ENCODE peak calls at places on chromosomes 5 and 9, in six cellular contexts. T is Right ventricle myocardium superior; Q is stimulated activated CD4-positive, alpha-beta T cell treated with anti-CD3 and anti-CD28 coated beads, Interleukin-4, amount 100 ng/mL, for 1 hour; G is IMR-90; J is cardiac fibroblast; R is Ammon's horn. E is an unnamed sample.

GRCh38 chr5:28862860-28863196 is 1824.4 kb upstream of the CDH9 start:
- DNase-seq in T (no peak), Q (no peak), G (no peak), J (no peak), R (no peak), E (no peak)

GRCh38 chr9:90929616-90930015 is 128.0 kb downstream of the SYK start:
- DNase-seq in T (no peak), Q (no peak), G (no peak), J (no peak), R (no peak), E (no peak)

GRCh38 chr5:6766558-6767191 is 53.4 kb downstream of the TENT4A start:
- DNase-seq in T (peak; percentile 91), Q (peak; percentile 55), G (peak; percentile 44), J (peak; percentile 63), R (peak; percentile 79), E (peak; percentile 82)

GRCh38 chr5:131810510-131811249 is 13.9 kb upstream of the FNIP1 start:
- DNase-seq in T (no peak), Q (no peak), G (peak; percentile 41), J (peak; percentile 29), R (peak; percentile 17), E (no peak)

GRCh38 chr5:87829214-87829551 is 416.5 kb upstream of the CCNH start:
- DNase-seq in T (peak; percentile 67), Q (no peak), G (no peak), J (peak; percentile 59), R (no peak), E (no peak)

GRCh38 chr9:121510766-121511555 is 11.3 kb upstream of the GGTA1 start:
- DNase-seq in T (peak; percentile 59), Q (no peak), G (peak; percentile 29), J (peak; percentile 30), R (peak; percentile 52), E (no peak)

GRCh38 chr9:37243588-37244345 is 123.4 kb downstream of the ZCCHC7 start:
- DNase-seq in T (no peak), Q (no peak), G (no peak), J (no peak), R (no peak), E (no peak)

GRCh38 chr5:141354900-141355469 is at the start of gene PCDHGA4:
- DNase-seq in T (no peak), Q (no peak), G (peak; percentile 28), J (peak; percentile 50), R (no peak), E (no peak)

GRCh38 chr9:36118706-36119105 is 17.8 kb upstream of the GLIPR2 start:
- DNase-seq in T (no peak), Q (no peak), G (peak; percentile 33), J (no peak), R (no peak), E (no peak)

GRCh38 chr9:8888592-8888991 is 1089.0 kb upstream of the DMAC1 start:
- DNase-seq in T (no peak), Q (no peak), G (no peak), J (no peak), R (no peak), E (no peak)

GRCh38 chr5:98781964-98782363 is 8.5 kb downstream of the RGMB start:
- DNase-seq in T (no peak), Q (no peak), G (no peak), J (no peak), R (no peak), E (no peak)

GRCh38 chr9:74736635-74737034 is 151.1 kb downstream of the TRPM6 start:
- DNase-seq in T (no peak), Q (no peak), G (no peak), J (no peak), R (no peak), E (no peak)

GRCh38 chr9:116859763-116860162 is 172.7 kb downstream of the TRIM32 start:
- DNase-seq in T (no peak), Q (no peak), G (no peak), J (no peak), R (no peak), E (no peak)

GRCh38 chr5:130126748-130127147 is 222.5 kb downstream of the CHSY3 start:
- DNase-seq in T (no peak), Q (no peak), G (no peak), J (peak; percentile 54), R (no peak), E (no peak)

GRCh38 chr5:73519531-73520283 is 21.5 kb downstream of the BTF3 start:
- DNase-seq in T (no peak), Q (peak; percentile 41), G (peak; percentile 84), J (peak; percentile 87), R (peak; percentile 87), E (no peak)

GRCh38 chr9:98083059-98083458 is 26.5 kb downstream of the NANS start:
- DNase-seq in T (no peak), Q (no peak), G (peak; percentile 46), J (no peak), R (peak; percentile 22), E (no peak)

GRCh38 chr5:97475847-97476246 is 292.8 kb upstream of the RIOK2 start:
- DNase-seq in T (no peak), Q (no peak), G (no peak), J (no peak), R (no peak), E (no peak)

GRCh38 chr9:133742849-133743444 is 4.8 kb upstream of the SARDH start:
- DNase-seq in T (peak; percentile 80), Q (peak; percentile 77), G (peak; percentile 57), J (peak; percentile 66), R (peak; percentile 82), E (peak; percentile 11)

GRCh38 chr9:38432922-38433510 is 8.8 kb upstream of the IGFBPL1 start:
- DNase-seq in T (no peak), Q (no peak), G (peak; percentile 54), J (peak; percentile 69), R (peak; percentile 26), E (no peak)

GRCh38 chr5:135009736-135010501 is 24.1 kb downstream of the PITX1 start:
- DNase-seq in T (no peak), Q (no peak), G (no peak), J (no peak), R (no peak), E (no peak)

GRCh38 chr9:215631-216155 is 1.0 kb downstream of the DOCK8 start:
- DNase-seq in T (no peak), Q (no peak), G (no peak), J (no peak), R (no peak), E (no peak)

GRCh38 chr9:83258521-83258920 is 195.6 kb upstream of the RASEF start:
- DNase-seq in T (no peak), Q (no peak), G (no peak), J (no peak), R (no peak), E (no peak)

GRCh38 chr9:121182437-121182836 is 19.2 kb downstream of the RAB14 start:
- DNase-seq in T (no peak), Q (no peak), G (no peak), J (no peak), R (no peak), E (no peak)

GRCh38 chr5:5340206-5340729 is 82.2 kb upstream of the ICE1 start:
- DNase-seq in T (peak; percentile 56), Q (no peak), G (peak; percentile 83), J (peak; percentile 86), R (peak; percentile 71), E (peak; percentile 86)

GRCh38 chr5:153755913-153756500 is 265.5 kb downstream of the GRIA1 start:
- DNase-seq in T (no peak), Q (no peak), G (no peak), J (no peak), R (no peak), E (no peak)

GRCh38 chr5:149433524-149434131 is 54.5 kb upstream of the IL17B start:
- DNase-seq in T (no peak), Q (no peak), G (peak; percentile 72), J (peak; percentile 68), R (no peak), E (no peak)

GRCh38 chr5:98605010-98605425 is 168.4 kb upstream of the RGMB start:
- DNase-seq in T (no peak), Q (no peak), G (peak; percentile 28), J (peak; percentile 31), R (no peak), E (no peak)

GRCh38 chr5:60586307-60586901 is 113.6 kb downstream of the DEPDC1B start:
- DNase-seq in T (no peak), Q (no peak), G (peak; percentile 50), J (peak; percentile 50), R (peak; percentile 48), E (no peak)